ENCODE peak calls at places on chromosome 6, in eight cellular contexts. A is CD4-positive, CD25-positive, alpha-beta regulatory T cell; J is fibroblast of lung; Y is mesendoderm; V is tibial nerve; S is pancreas; G is endothelial cell of umbilical vein; Q is neuronal stem cell. K is an unnamed sample.

GRCh38 chr6:151289399-151290007 is 49.7 kb downstream of the AKAP12 start:
- DNase-seq in J (no peak), S (no peak), Y (no peak), Q (no peak), G (no peak), V (no peak), A (peak; percentile 65), K (no peak)

GRCh38 chr6:166625356-166625755 is 1.7 kb downstream of the RPS6KA2 start:
- DNase-seq in G (peak; percentile 65), J (peak; percentile 68), V (no peak), Y (no peak), S (no peak), Q (no peak), A (no peak), K (no peak)

GRCh38 chr6:90219168-90219985 is 77.3 kb downstream of the BACH2 start:
- DNase-seq in G (peak; percentile 70), S (peak; percentile 42), J (peak; percentile 97), Y (peak; percentile 68), Q (peak; percentile 43), A (no peak), V (peak; percentile 52), K (no peak)

GRCh38 chr6:128641701-128642100 is 121.3 kb upstream of the PTPRK start:
- DNase-seq in S (no peak), Q (no peak), A (no peak), Y (no peak), G (no peak), J (peak; percentile 95), V (no peak), K (no peak)

GRCh38 chr6:75611702-75612375 is 10.2 kb downstream of the SENP6 start:
- DNase-seq in Y (no peak), Q (no peak), J (no peak), A (peak; percentile 24), G (no peak), S (no peak), V (no peak), K (no peak)

GRCh38 chr6:23532227-23532626 is 593.8 kb upstream of the NRSN1 start:
- DNase-seq in V (no peak), G (no peak), A (no peak), Q (no peak), Y (no peak), J (peak; percentile 5), S (no peak), K (no peak)

GRCh38 chr6:134437376-134437775 is 119.5 kb upstream of the SGK1 start:
- DNase-seq in Y (no peak), V (no peak), G (peak; percentile 23), S (no peak), A (peak; percentile 28), J (peak; percentile 61), Q (no peak), K (peak; percentile 65)

GRCh38 chr6:41964201-41964887 is 22.7 kb upstream of the CCND3 start:
- DNase-seq in A (peak; percentile 14), Y (peak; percentile 30), Q (no peak), J (no peak), G (no peak), S (no peak), V (no peak), K (no peak)

GRCh38 chr6:148085651-148086321 is 256.9 kb upstream of the SASH1 start:
- DNase-seq in J (no peak), G (no peak), Y (no peak), S (no peak), Q (no peak), A (no peak), V (no peak), K (no peak)

GRCh38 chr6:133752129-133752528 is 136.8 kb upstream of the TCF21 start:
- DNase-seq in G (no peak), S (no peak), Q (no peak), J (no peak), A (no peak), Y (no peak), V (no peak), K (no peak)

GRCh38 chr6:151372164-151372563 is 19.2 kb downstream of the ZBTB2 start:
- DNase-seq in Q (no peak), J (no peak), S (no peak), A (peak; percentile 48), G (no peak), V (no peak), Y (no peak), K (no peak)

GRCh38 chr6:170235726-170236125 is 55.2 kb downstream of the DLL1 start:
- DNase-seq in Q (peak; percentile 79), G (no peak), S (no peak), V (no peak), A (no peak), J (no peak), Y (no peak), K (no peak)

GRCh38 chr6:56349196-56349595 is 101.8 kb upstream of the COL21A1 start:
- DNase-seq in Q (no peak), V (no peak), S (no peak), G (no peak), J (peak; percentile 57), A (no peak), Y (no peak), K (no peak)

GRCh38 chr6:54103485-54103884 is 7.8 kb upstream of the MLIP start:
- DNase-seq in J (no peak), Q (no peak), A (no peak), G (no peak), S (no peak), V (no peak), Y (no peak), K (no peak)

DNA sequence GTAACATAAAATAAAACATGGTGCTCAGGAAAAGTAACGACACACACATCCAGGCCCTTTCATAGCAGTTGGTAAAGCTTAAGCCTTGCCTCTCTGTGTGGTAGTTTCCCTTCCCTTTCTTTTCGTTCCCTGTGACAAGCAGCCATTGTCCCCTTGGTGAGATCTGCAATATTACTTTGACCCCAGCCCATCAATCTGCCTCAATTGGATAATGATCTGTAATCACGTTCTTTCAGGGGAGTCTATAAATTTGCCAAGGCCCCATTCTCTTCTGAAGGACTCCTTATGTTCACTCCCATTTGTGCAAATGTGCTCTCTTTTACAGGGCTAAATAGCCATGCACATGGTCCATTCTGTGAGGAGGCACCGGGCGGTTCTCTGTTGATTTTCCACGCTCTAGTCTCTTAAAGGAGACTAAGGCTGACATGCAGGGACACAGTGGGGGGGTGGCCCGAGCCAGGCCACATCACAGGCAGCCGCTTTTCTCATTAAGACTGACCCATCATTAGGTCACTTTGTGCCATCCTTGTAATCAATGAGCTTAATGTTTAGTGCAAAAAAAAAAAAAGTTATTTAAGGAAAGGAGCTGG is 660.4 kb upstream of the SLC35B3 start:
- DNase-seq in J (no peak), A (no peak), Q (peak; percentile 65), G (no peak), S (no peak), V (no peak), Y (no peak), K (no peak)
- H3K27ac ChIP-seq in J (no peak overlapping the region), A (no peak overlapping the region), Q (peak overlapping the region; percentile 17), G (no peak overlapping the region), S (no peak overlapping the region), V (no peak overlapping the region), Y (no peak overlapping the region), K (no peak overlapping the region)

GRCh38 chr6:28791002-28791383 is 132.8 kb downstream of the TRIM27 start:
- DNase-seq in V (no peak), S (no peak), A (no peak), J (no peak), G (no peak), Y (no peak), Q (no peak), K (no peak)
- H3K4me3 ChIP-seq in V (no peak overlapping the region), S (no peak overlapping the region), A (no peak overlapping the region), J (no peak overlapping the region), G (no peak overlapping the region), Y (no peak overlapping the region), Q (no peak overlapping the region), K (no peak overlapping the region)

DNA sequence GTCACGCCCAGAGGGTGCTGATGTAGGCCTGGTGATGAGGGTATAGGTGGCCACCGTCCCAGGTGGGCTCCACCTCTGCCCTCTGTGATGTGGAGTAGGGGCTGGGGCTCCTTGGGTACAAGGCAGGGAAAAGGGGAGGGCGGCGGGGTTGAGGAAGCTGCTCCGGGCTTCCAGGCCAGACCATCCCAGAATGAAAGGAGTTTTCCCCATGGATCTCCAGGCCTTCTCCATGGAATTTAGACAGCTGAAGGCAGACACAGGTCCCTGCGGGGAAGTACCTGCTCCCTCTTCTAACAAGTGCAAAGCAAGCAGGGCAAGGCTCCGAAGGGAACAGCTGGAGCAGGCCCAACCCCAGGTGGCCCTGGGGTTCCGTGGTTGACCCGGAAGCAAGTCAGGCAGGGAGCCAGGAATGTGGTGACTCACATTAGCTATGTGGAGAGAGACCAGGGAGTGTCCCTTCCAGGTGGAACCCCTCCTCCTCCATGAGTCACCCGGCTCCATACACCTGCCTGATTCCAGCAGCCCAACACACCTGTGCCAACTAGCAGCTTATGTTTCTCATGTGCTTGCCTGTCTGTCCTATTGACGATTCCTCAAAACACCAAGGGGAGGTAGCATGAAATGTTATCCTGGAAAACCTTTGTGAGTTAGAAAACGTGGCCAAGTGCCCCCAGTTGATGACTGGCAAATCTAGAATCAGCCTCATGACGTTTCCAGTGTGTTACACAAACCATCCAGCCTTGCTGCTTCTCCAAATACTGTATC is 59.7 kb upstream of the SNX9 start:
- DNase-seq in G (peak; percentile 81), V (no peak), Q (no peak), Y (peak; percentile 97), A (no peak), S (peak; percentile 99), J (peak; percentile 43), K (peak; percentile 93)
- H3K4me1 ChIP-seq in G (peaks cover 58% of the 10 kb centered on the region), V (peaks cover 30% of the 10 kb centered on the region), Q (no peaks in the 10 kb centered on the region), Y (peaks cover 3% of the 10 kb centered on the region), A (peaks cover 57% of the 10 kb centered on the region), S (peaks cover 19% of the 10 kb centered on the region), J (peaks cover 33% of the 10 kb centered on the region), K (peaks cover 36% of the 10 kb centered on the region)

GRCh38 chr6:169176361-169176991 is 77.2 kb downstream of the THBS2 start:
- DNase-seq in G (no peak), J (no peak), Y (no peak), V (no peak), Q (no peak), A (no peak), S (no peak), K (no peak)
- H3K27ac ChIP-seq in G (no peak overlapping the region), J (no peak overlapping the region), Y (no peak overlapping the region), V (no peak overlapping the region), Q (no peak overlapping the region), A (no peak overlapping the region), S (no peak overlapping the region), K (no peak overlapping the region)

DNA sequence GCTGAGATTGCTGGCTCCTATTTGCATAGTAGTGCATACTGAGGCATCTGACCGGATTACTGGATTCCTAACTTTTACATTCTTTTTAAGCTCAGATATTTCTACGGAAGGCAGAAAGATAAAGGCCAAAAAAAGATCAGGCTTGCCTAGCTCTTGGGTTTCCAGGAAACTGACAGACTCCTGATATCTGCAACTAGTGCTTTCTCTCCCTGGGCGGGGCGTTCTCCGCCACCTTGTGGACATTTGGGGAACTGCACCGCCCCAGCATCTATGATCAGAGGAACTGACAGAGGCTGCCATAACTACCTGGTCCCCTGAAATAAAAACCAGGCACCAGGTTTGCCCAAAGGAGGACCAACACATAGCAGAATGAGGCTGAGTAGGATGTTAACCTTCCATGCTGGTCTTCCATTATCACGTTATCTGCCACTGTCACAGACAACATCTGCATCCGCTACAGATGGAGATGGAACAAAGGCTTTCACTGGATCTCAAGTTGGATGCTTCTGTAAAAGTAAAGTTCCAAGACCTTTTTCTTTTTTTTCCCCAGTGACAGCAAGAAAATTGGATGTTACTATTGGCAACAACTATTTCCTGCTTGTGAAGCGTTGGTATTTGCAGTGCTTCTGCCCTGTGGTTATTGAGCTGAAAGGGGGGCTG is 33.3 kb downstream of the NT5E start:
- DNase-seq in Q (peak; percentile 57), Y (peak; percentile 70), A (peak; percentile 72), S (peak; percentile 56), J (peak; percentile 71), G (peak; percentile 80), V (peak; percentile 89), K (peak; percentile 78)
- H3K4me3 ChIP-seq in Q (no peak overlapping the region), Y (no peak overlapping the region), A (no peak overlapping the region), S (no peak overlapping the region), J (no peak overlapping the region), G (no peak overlapping the region), V (no peak overlapping the region), K (no peak overlapping the region)